ENCODE peak calls at places on chromosomes 6 and 20, in ten cellular contexts. One of them, this sample, is unnamed.

GRCh38 chr6:84728602-84729001 is 35.8 kb downstream of the TBX18 start:
- DNase-seq in HCT116: peak
- DNase-seq in breast epithelium: no peak
- DNase-seq in stomach: no peak
- DNase-seq in H1: no peak
- DNase-seq in HL-60: no peak
- DNase-seq in transverse colon: no peak
- DNase-seq in prostate gland: no peak
- DNase-seq in GM23338: peak
- DNase-seq in endothelial cell of umbilical vein: peak
- DNase-seq in this sample: no peak

GRCh38 chr6:44108471-44108870 is 18.8 kb downstream of the MRPL14 start:
- DNase-seq in HCT116: no peak
- DNase-seq in breast epithelium: no peak
- DNase-seq in stomach: no peak
- DNase-seq in H1: no peak
- DNase-seq in HL-60: no peak
- DNase-seq in transverse colon: no peak
- DNase-seq in prostate gland: no peak
- DNase-seq in GM23338: no peak
- DNase-seq in endothelial cell of umbilical vein: no peak
- DNase-seq in this sample: no peak

GRCh38 chr20:22744341-22745193 is 160.2 kb upstream of the FOXA2 start:
- DNase-seq in HCT116: no peak
- DNase-seq in breast epithelium: no peak
- DNase-seq in stomach: no peak
- DNase-seq in H1: no peak
- DNase-seq in HL-60: no peak
- DNase-seq in transverse colon: no peak
- DNase-seq in prostate gland: peak
- DNase-seq in GM23338: no peak
- DNase-seq in endothelial cell of umbilical vein: peak
- DNase-seq in this sample: no peak

GRCh38 chr6:107740496-107741190 is 83.5 kb downstream of the SCML4 start:
- DNase-seq in HCT116: no peak
- DNase-seq in breast epithelium: no peak
- DNase-seq in stomach: no peak
- DNase-seq in H1: no peak
- DNase-seq in HL-60: no peak
- DNase-seq in transverse colon: peak
- DNase-seq in prostate gland: no peak
- DNase-seq in GM23338: no peak
- DNase-seq in endothelial cell of umbilical vein: no peak
- DNase-seq in this sample: no peak

GRCh38 chr20:19735446-19735845 is 22.6 kb upstream of the RIN2 start:
- DNase-seq in HCT116: peak
- DNase-seq in breast epithelium: peak
- DNase-seq in stomach: peak
- DNase-seq in H1: no peak
- DNase-seq in HL-60: peak
- DNase-seq in transverse colon: peak
- DNase-seq in prostate gland: peak
- DNase-seq in GM23338: no peak
- DNase-seq in endothelial cell of umbilical vein: peak
- DNase-seq in this sample: no peak

GRCh38 chr6:144284753-144285547 is at the start of gene UTRN:
- DNase-seq in HCT116: no peak
- DNase-seq in breast epithelium: peak
- DNase-seq in stomach: peak
- DNase-seq in H1: no peak
- DNase-seq in HL-60: peak
- DNase-seq in transverse colon: peak
- DNase-seq in prostate gland: peak
- DNase-seq in GM23338: peak
- DNase-seq in endothelial cell of umbilical vein: peak
- DNase-seq in this sample: peak

GRCh38 chr20:64155258-64156135 is 8.8 kb upstream of the MYT1 start:
- DNase-seq in HCT116: no peak
- DNase-seq in breast epithelium: no peak
- DNase-seq in stomach: no peak
- DNase-seq in H1: no peak
- DNase-seq in HL-60: no peak
- DNase-seq in transverse colon: no peak
- DNase-seq in prostate gland: no peak
- DNase-seq in GM23338: no peak
- DNase-seq in endothelial cell of umbilical vein: no peak
- DNase-seq in this sample: no peak

GRCh38 chr20:45945678-45946148 is 11.2 kb downstream of the PCIF1 start:
- DNase-seq in HCT116: no peak
- DNase-seq in breast epithelium: no peak
- DNase-seq in stomach: no peak
- DNase-seq in H1: no peak
- DNase-seq in HL-60: peak
- DNase-seq in transverse colon: no peak
- DNase-seq in prostate gland: no peak
- DNase-seq in GM23338: no peak
- DNase-seq in endothelial cell of umbilical vein: no peak
- DNase-seq in this sample: no peak

GRCh38 chr20:49823152-49823847 is 10.7 kb downstream of the SLC9A8 start:
- DNase-seq in HCT116: no peak
- DNase-seq in breast epithelium: no peak
- DNase-seq in stomach: no peak
- DNase-seq in H1: no peak
- DNase-seq in HL-60: no peak
- DNase-seq in transverse colon: no peak
- DNase-seq in prostate gland: no peak
- DNase-seq in GM23338: no peak
- DNase-seq in endothelial cell of umbilical vein: no peak
- DNase-seq in this sample: no peak

GRCh38 chr6:135251964-135252429 is 70.9 kb downstream of the MYB start:
- DNase-seq in HCT116: no peak
- DNase-seq in breast epithelium: no peak
- DNase-seq in stomach: no peak
- DNase-seq in H1: no peak
- DNase-seq in HL-60: no peak
- DNase-seq in transverse colon: peak
- DNase-seq in prostate gland: no peak
- DNase-seq in GM23338: no peak
- DNase-seq in endothelial cell of umbilical vein: no peak
- DNase-seq in this sample: no peak

GRCh38 chr6:15366003-15366535 is 120.2 kb downstream of the JARID2 start:
- DNase-seq in HCT116: no peak
- DNase-seq in breast epithelium: no peak
- DNase-seq in stomach: no peak
- DNase-seq in H1: no peak
- DNase-seq in HL-60: no peak
- DNase-seq in transverse colon: no peak
- DNase-seq in prostate gland: no peak
- DNase-seq in GM23338: no peak
- DNase-seq in endothelial cell of umbilical vein: no peak
- DNase-seq in this sample: no peak

GRCh38 chr6:42744351-42744890 is 1.5 kb downstream of the TBCC start:
- DNase-seq in HCT116: no peak
- DNase-seq in breast epithelium: no peak
- DNase-seq in stomach: no peak
- DNase-seq in H1: no peak
- DNase-seq in HL-60: no peak
- DNase-seq in transverse colon: no peak
- DNase-seq in prostate gland: no peak
- DNase-seq in GM23338: peak
- DNase-seq in endothelial cell of umbilical vein: no peak
- DNase-seq in this sample: no peak

GRCh38 chr20:1322511-1323245 is 6.3 kb downstream of the SDCBP2 start:
- DNase-seq in HCT116: no peak
- DNase-seq in breast epithelium: peak
- DNase-seq in stomach: no peak
- DNase-seq in H1: no peak
- DNase-seq in HL-60: no peak
- DNase-seq in transverse colon: peak
- DNase-seq in prostate gland: no peak
- DNase-seq in GM23338: no peak
- DNase-seq in endothelial cell of umbilical vein: peak
- DNase-seq in this sample: no peak
- TF ChIP-seq POLR2AphosphoS5 in HCT116: no peak
- TF ChIP-seq POLR2AphosphoS5 in breast epithelium: peak
- TF ChIP-seq POLR2AphosphoS5 in stomach: peak
- TF ChIP-seq POLR2AphosphoS5 in H1: no peak
- TF ChIP-seq POLR2AphosphoS5 in HL-60: no peak
- TF ChIP-seq POLR2AphosphoS5 in transverse colon: peak
- TF ChIP-seq POLR2AphosphoS5 in prostate gland: no peak
- TF ChIP-seq POLR2AphosphoS5 in GM23338: no peak
- TF ChIP-seq POLR2AphosphoS5 in endothelial cell of umbilical vein: peak
- TF ChIP-seq POLR2AphosphoS5 in this sample: no peak

DNA sequence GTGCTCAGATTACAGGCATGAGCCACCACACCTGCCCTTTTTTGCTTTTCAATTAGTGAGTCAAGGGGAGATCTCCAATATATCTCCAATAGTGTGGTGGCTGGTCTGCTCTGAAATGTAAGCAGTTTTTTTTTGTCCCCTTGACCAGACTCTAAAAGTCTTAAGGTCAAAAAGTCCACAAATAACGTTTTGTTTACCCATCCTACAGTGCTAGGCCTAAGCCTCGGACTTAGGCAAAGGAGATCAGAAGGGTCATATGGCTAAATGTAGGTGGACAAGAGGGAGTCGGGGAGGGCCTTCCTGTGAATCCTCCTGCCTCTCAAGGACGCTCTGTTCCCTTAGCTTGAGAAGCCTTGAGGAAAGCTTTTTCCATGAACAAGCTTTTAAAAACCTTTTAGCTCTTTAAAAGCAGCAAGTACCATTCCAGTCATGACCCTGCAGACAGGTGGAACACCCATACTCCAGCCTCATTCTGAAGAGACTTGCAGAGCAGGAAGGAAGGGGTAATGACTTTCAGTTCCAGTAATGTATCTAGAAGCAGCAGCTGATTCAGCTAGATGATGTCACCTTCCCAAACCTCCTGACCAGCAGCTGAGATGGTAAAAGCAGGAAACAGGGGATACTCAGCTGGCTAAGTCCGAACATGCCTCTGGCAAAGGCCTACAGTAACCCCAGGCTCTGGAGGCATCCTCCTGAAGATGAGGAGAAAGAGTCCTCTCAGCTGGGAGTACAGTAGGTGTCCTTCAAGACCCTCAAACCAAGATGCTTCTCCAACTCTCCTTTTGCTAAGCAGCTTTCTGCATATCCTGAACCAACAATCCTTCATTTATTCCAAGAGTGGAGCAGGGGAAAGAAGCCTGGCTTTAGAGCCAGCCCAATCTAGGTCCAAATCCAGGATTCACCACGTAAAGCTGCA is 23.6 kb downstream of the BCL2L1 start:
- DNase-seq in HCT116: peak
- DNase-seq in breast epithelium: no peak
- DNase-seq in stomach: peak
- DNase-seq in H1: no peak
- DNase-seq in HL-60: no peak
- DNase-seq in transverse colon: peak
- DNase-seq in prostate gland: peak
- DNase-seq in GM23338: no peak
- DNase-seq in endothelial cell of umbilical vein: peak
- DNase-seq in this sample: peak
- TF ChIP-seq POLR2AphosphoS5 in HCT116: peak
- TF ChIP-seq POLR2AphosphoS5 in breast epithelium: peak
- TF ChIP-seq POLR2AphosphoS5 in stomach: no peak
- TF ChIP-seq POLR2AphosphoS5 in H1: no peak
- TF ChIP-seq POLR2AphosphoS5 in HL-60: no peak
- TF ChIP-seq POLR2AphosphoS5 in transverse colon: peak
- TF ChIP-seq POLR2AphosphoS5 in prostate gland: peak
- TF ChIP-seq POLR2AphosphoS5 in GM23338: no peak
- TF ChIP-seq POLR2AphosphoS5 in endothelial cell of umbilical vein: peak
- TF ChIP-seq POLR2AphosphoS5 in this sample: peak

DNA sequence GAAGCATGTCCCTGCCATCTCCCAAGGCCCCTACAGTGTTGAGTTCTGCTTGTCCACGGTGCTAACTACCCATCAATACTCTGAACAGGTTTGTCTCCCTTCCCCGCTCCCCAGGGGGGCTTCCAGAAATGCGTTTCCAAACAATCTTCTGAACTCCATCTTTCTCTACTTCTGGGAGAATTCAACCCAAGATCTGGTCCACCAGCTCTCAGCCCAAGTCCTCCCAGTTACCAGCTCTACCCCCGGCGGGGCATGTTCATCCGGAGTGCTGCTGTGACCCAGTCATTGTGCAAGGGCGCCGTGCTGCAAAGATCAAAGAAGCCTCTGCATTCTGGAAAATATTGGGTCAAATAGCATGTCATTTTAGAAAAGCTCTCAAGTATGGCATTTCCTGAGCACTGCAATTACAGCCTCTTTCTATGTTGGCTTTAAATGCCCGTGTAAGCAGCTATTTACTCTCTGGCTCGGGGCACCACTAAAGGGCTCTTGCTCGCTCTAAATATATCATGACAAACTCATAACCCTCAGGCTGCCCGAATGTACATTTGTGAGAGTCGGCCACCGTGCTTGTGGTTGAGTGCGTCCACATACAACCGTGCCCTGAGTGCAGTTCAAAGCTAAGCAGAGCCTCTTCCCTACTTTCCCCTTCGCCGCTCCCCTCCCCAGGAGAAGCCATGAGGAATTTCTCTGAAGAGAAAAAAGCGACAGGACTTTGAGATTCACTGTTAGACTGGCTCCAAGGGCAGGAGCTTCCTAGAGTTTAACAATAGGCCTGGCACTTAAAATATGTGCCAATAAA is 71.6 kb downstream of the BANF2 start:
- DNase-seq in HCT116: no peak
- DNase-seq in breast epithelium: no peak
- DNase-seq in stomach: no peak
- DNase-seq in H1: no peak
- DNase-seq in HL-60: no peak
- DNase-seq in transverse colon: no peak
- DNase-seq in prostate gland: no peak
- DNase-seq in GM23338: no peak
- DNase-seq in endothelial cell of umbilical vein: peak
- DNase-seq in this sample: no peak
- TF ChIP-seq POLR2AphosphoS5 in HCT116: no peak
- TF ChIP-seq POLR2AphosphoS5 in breast epithelium: no peak
- TF ChIP-seq POLR2AphosphoS5 in stomach: no peak
- TF ChIP-seq POLR2AphosphoS5 in H1: no peak
- TF ChIP-seq POLR2AphosphoS5 in HL-60: no peak
- TF ChIP-seq POLR2AphosphoS5 in transverse colon: no peak
- TF ChIP-seq POLR2AphosphoS5 in prostate gland: no peak
- TF ChIP-seq POLR2AphosphoS5 in GM23338: no peak
- TF ChIP-seq POLR2AphosphoS5 in endothelial cell of umbilical vein: no peak
- TF ChIP-seq POLR2AphosphoS5 in this sample: no peak

DNA sequence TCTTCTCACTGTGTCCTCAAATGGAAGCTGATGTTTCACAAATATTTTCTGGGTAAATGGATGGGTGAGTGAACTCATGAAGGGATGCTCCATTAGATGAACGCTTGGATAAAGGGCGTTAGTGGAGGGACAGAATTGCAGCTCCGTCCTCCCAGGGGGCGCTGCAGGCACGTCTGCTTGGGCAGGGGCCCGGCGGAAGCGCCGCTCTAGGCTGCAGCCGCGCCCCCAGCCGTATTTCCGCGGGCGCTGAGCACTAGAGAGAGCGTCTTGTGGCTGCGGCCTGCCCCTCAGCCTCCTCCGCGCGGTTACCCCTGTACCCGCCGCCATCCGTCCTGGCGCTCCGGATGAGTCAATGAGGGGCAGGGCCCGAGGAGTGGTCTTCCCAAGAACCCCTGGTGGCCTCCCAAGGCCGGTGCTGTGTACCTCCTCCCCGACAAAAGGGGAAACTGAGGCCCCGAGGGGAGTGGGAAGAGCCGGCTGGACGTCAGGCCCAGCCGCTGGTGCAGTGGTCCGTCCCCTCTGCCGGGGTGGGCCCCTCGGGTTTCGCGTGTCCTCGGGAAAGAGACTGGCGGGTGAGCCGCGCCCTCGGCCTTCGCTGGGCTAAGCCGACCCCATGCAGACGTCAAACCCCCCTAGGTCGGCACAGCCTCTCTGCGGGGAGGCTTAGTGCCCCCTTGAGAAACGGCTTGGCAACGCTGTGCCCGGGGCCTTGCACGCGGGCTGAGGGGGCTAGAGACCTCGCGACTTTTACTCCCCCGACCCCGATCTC is 11.5 kb upstream of the SNHG17 start:
- DNase-seq in HCT116: peak
- DNase-seq in breast epithelium: peak
- DNase-seq in stomach: peak
- DNase-seq in H1: peak
- DNase-seq in HL-60: peak
- DNase-seq in transverse colon: peak
- DNase-seq in prostate gland: peak
- DNase-seq in GM23338: peak
- DNase-seq in endothelial cell of umbilical vein: peak
- DNase-seq in this sample: peak
- TF ChIP-seq POLR2AphosphoS5 in HCT116: peak
- TF ChIP-seq POLR2AphosphoS5 in breast epithelium: peak
- TF ChIP-seq POLR2AphosphoS5 in stomach: peak
- TF ChIP-seq POLR2AphosphoS5 in H1: peak
- TF ChIP-seq POLR2AphosphoS5 in HL-60: peak
- TF ChIP-seq POLR2AphosphoS5 in transverse colon: peak
- TF ChIP-seq POLR2AphosphoS5 in prostate gland: peak
- TF ChIP-seq POLR2AphosphoS5 in GM23338: peak
- TF ChIP-seq POLR2AphosphoS5 in endothelial cell of umbilical vein: peak
- TF ChIP-seq POLR2AphosphoS5 in this sample: peak